ENCODE peak calls at places on chromosomes 6 and 20, in nine cellular contexts. One of them, this sample, is unnamed.

GRCh38 chr6:83221886-83222479 is 28.8 kb downstream of the RWDD2A start:
- DNase-seq in HS-5: no peak
- DNase-seq in PC-3: peak
- DNase-seq in fibroblast of mammary gland: peak
- DNase-seq in NCI-H187 treated with DMSO at 0.1 percent for 48 hours: no peak
- DNase-seq in right atrium auricular region: no peak
- DNase-seq in NCI-H1436: peak
- DNase-seq in activated T-cell treated with anti-CD3 and anti-CD28 coated beads for 1 hour: no peak
- DNase-seq in cardiac fibroblast: peak
- DNase-seq in this sample: no peak

GRCh38 chr6:115882174-115882573 is 178.5 kb downstream of the FRK start:
- DNase-seq in HS-5: no peak
- DNase-seq in PC-3: peak
- DNase-seq in fibroblast of mammary gland: peak
- DNase-seq in NCI-H187 treated with DMSO at 0.1 percent for 48 hours: no peak
- DNase-seq in right atrium auricular region: no peak
- DNase-seq in NCI-H1436: no peak
- DNase-seq in activated T-cell treated with anti-CD3 and anti-CD28 coated beads for 1 hour: no peak
- DNase-seq in cardiac fibroblast: no peak
- DNase-seq in this sample: no peak

GRCh38 chr6:130018830-130019795 is 732 bp downstream of the L3MBTL3 start:
- DNase-seq in HS-5: no peak
- DNase-seq in PC-3: peak
- DNase-seq in fibroblast of mammary gland: peak
- DNase-seq in NCI-H187 treated with DMSO at 0.1 percent for 48 hours: no peak
- DNase-seq in right atrium auricular region: no peak
- DNase-seq in NCI-H1436: no peak
- DNase-seq in activated T-cell treated with anti-CD3 and anti-CD28 coated beads for 1 hour: peak
- DNase-seq in cardiac fibroblast: peak
- DNase-seq in this sample: peak

GRCh38 chr6:157240059-157240959 is 83.0 kb downstream of the TMEM242 start:
- DNase-seq in HS-5: no peak
- DNase-seq in PC-3: peak
- DNase-seq in fibroblast of mammary gland: peak
- DNase-seq in NCI-H187 treated with DMSO at 0.1 percent for 48 hours: no peak
- DNase-seq in right atrium auricular region: peak
- DNase-seq in NCI-H1436: peak
- DNase-seq in activated T-cell treated with anti-CD3 and anti-CD28 coated beads for 1 hour: no peak
- DNase-seq in cardiac fibroblast: peak
- DNase-seq in this sample: no peak

GRCh38 chr20:57810511-57811372 is 100.9 kb upstream of the PMEPA1 start:
- DNase-seq in HS-5: no peak
- DNase-seq in PC-3: peak
- DNase-seq in fibroblast of mammary gland: no peak
- DNase-seq in NCI-H187 treated with DMSO at 0.1 percent for 48 hours: no peak
- DNase-seq in right atrium auricular region: no peak
- DNase-seq in NCI-H1436: no peak
- DNase-seq in activated T-cell treated with anti-CD3 and anti-CD28 coated beads for 1 hour: no peak
- DNase-seq in cardiac fibroblast: no peak
- DNase-seq in this sample: no peak

GRCh38 chr20:19885981-19886665 is 128.1 kb downstream of the RIN2 start:
- DNase-seq in HS-5: no peak
- DNase-seq in PC-3: peak
- DNase-seq in fibroblast of mammary gland: peak
- DNase-seq in NCI-H187 treated with DMSO at 0.1 percent for 48 hours: no peak
- DNase-seq in right atrium auricular region: peak
- DNase-seq in NCI-H1436: no peak
- DNase-seq in activated T-cell treated with anti-CD3 and anti-CD28 coated beads for 1 hour: no peak
- DNase-seq in cardiac fibroblast: peak
- DNase-seq in this sample: no peak

GRCh38 chr6:19781269-19781668 is 55.9 kb upstream of the ID4 start:
- DNase-seq in HS-5: no peak
- DNase-seq in PC-3: no peak
- DNase-seq in fibroblast of mammary gland: no peak
- DNase-seq in NCI-H187 treated with DMSO at 0.1 percent for 48 hours: no peak
- DNase-seq in right atrium auricular region: no peak
- DNase-seq in NCI-H1436: no peak
- DNase-seq in activated T-cell treated with anti-CD3 and anti-CD28 coated beads for 1 hour: no peak
- DNase-seq in cardiac fibroblast: no peak
- DNase-seq in this sample: no peak

GRCh38 chr20:9140172-9140760 is 71.4 kb downstream of the PLCB4 start:
- DNase-seq in HS-5: no peak
- DNase-seq in PC-3: no peak
- DNase-seq in fibroblast of mammary gland: no peak
- DNase-seq in NCI-H187 treated with DMSO at 0.1 percent for 48 hours: no peak
- DNase-seq in right atrium auricular region: no peak
- DNase-seq in NCI-H1436: no peak
- DNase-seq in activated T-cell treated with anti-CD3 and anti-CD28 coated beads for 1 hour: no peak
- DNase-seq in cardiac fibroblast: no peak
- DNase-seq in this sample: no peak

GRCh38 chr6:137233561-137234504 is 14.6 kb upstream of the IFNGR1 start:
- DNase-seq in HS-5: no peak
- DNase-seq in PC-3: peak
- DNase-seq in fibroblast of mammary gland: peak
- DNase-seq in NCI-H187 treated with DMSO at 0.1 percent for 48 hours: no peak
- DNase-seq in right atrium auricular region: no peak
- DNase-seq in NCI-H1436: no peak
- DNase-seq in activated T-cell treated with anti-CD3 and anti-CD28 coated beads for 1 hour: no peak
- DNase-seq in cardiac fibroblast: peak
- DNase-seq in this sample: no peak

GRCh38 chr6:167476844-167477595 is 152.1 kb downstream of the TTLL2 start:
- DNase-seq in HS-5: no peak
- DNase-seq in PC-3: no peak
- DNase-seq in fibroblast of mammary gland: no peak
- DNase-seq in NCI-H187 treated with DMSO at 0.1 percent for 48 hours: no peak
- DNase-seq in right atrium auricular region: no peak
- DNase-seq in NCI-H1436: no peak
- DNase-seq in activated T-cell treated with anti-CD3 and anti-CD28 coated beads for 1 hour: no peak
- DNase-seq in cardiac fibroblast: no peak
- DNase-seq in this sample: no peak

GRCh38 chr6:142510217-142510616 is 208.4 kb downstream of the ADGRG6 start:
- DNase-seq in HS-5: no peak
- DNase-seq in PC-3: no peak
- DNase-seq in fibroblast of mammary gland: no peak
- DNase-seq in NCI-H187 treated with DMSO at 0.1 percent for 48 hours: no peak
- DNase-seq in right atrium auricular region: no peak
- DNase-seq in NCI-H1436: no peak
- DNase-seq in activated T-cell treated with anti-CD3 and anti-CD28 coated beads for 1 hour: no peak
- DNase-seq in cardiac fibroblast: no peak
- DNase-seq in this sample: no peak

GRCh38 chr6:139577991-139578604 is 203.7 kb upstream of the CITED2 start:
- DNase-seq in HS-5: peak
- DNase-seq in PC-3: peak
- DNase-seq in fibroblast of mammary gland: peak
- DNase-seq in NCI-H187 treated with DMSO at 0.1 percent for 48 hours: no peak
- DNase-seq in right atrium auricular region: no peak
- DNase-seq in NCI-H1436: no peak
- DNase-seq in activated T-cell treated with anti-CD3 and anti-CD28 coated beads for 1 hour: no peak
- DNase-seq in cardiac fibroblast: peak
- DNase-seq in this sample: no peak

GRCh38 chr6:157089851-157090250 is 233.5 kb downstream of the TMEM242 start:
- DNase-seq in HS-5: no peak
- DNase-seq in PC-3: no peak
- DNase-seq in fibroblast of mammary gland: no peak
- DNase-seq in NCI-H187 treated with DMSO at 0.1 percent for 48 hours: no peak
- DNase-seq in right atrium auricular region: no peak
- DNase-seq in NCI-H1436: no peak
- DNase-seq in activated T-cell treated with anti-CD3 and anti-CD28 coated beads for 1 hour: no peak
- DNase-seq in cardiac fibroblast: no peak
- DNase-seq in this sample: no peak

GRCh38 chr6:47483853-47484546 is 6.4 kb downstream of the CD2AP start:
- DNase-seq in HS-5: peak
- DNase-seq in PC-3: peak
- DNase-seq in fibroblast of mammary gland: peak
- DNase-seq in NCI-H187 treated with DMSO at 0.1 percent for 48 hours: no peak
- DNase-seq in right atrium auricular region: no peak
- DNase-seq in NCI-H1436: no peak
- DNase-seq in activated T-cell treated with anti-CD3 and anti-CD28 coated beads for 1 hour: no peak
- DNase-seq in cardiac fibroblast: no peak
- DNase-seq in this sample: no peak

GRCh38 chr6:10951675-10952282 is 64.9 kb downstream of the SYCP2L start:
- DNase-seq in HS-5: peak
- DNase-seq in PC-3: peak
- DNase-seq in fibroblast of mammary gland: peak
- DNase-seq in NCI-H187 treated with DMSO at 0.1 percent for 48 hours: no peak
- DNase-seq in right atrium auricular region: no peak
- DNase-seq in NCI-H1436: no peak
- DNase-seq in activated T-cell treated with anti-CD3 and anti-CD28 coated beads for 1 hour: no peak
- DNase-seq in cardiac fibroblast: peak
- DNase-seq in this sample: no peak

GRCh38 chr20:57654998-57655811 is 35.0 kb upstream of the ZBP1 start:
- DNase-seq in HS-5: no peak
- DNase-seq in PC-3: peak
- DNase-seq in fibroblast of mammary gland: no peak
- DNase-seq in NCI-H187 treated with DMSO at 0.1 percent for 48 hours: no peak
- DNase-seq in right atrium auricular region: peak
- DNase-seq in NCI-H1436: no peak
- DNase-seq in activated T-cell treated with anti-CD3 and anti-CD28 coated beads for 1 hour: no peak
- DNase-seq in cardiac fibroblast: no peak
- DNase-seq in this sample: peak

GRCh38 chr20:416950-417800 is 9.1 kb downstream of the RBCK1 start:
- DNase-seq in HS-5: no peak
- DNase-seq in PC-3: no peak
- DNase-seq in fibroblast of mammary gland: no peak
- DNase-seq in NCI-H187 treated with DMSO at 0.1 percent for 48 hours: no peak
- DNase-seq in right atrium auricular region: no peak
- DNase-seq in NCI-H1436: no peak
- DNase-seq in activated T-cell treated with anti-CD3 and anti-CD28 coated beads for 1 hour: no peak
- DNase-seq in cardiac fibroblast: no peak
- DNase-seq in this sample: no peak

GRCh38 chr20:41040855-41041254 is 12.2 kb downstream of the TOP1 start:
- DNase-seq in HS-5: no peak
- DNase-seq in PC-3: no peak
- DNase-seq in fibroblast of mammary gland: no peak
- DNase-seq in NCI-H187 treated with DMSO at 0.1 percent for 48 hours: no peak
- DNase-seq in right atrium auricular region: no peak
- DNase-seq in NCI-H1436: no peak
- DNase-seq in activated T-cell treated with anti-CD3 and anti-CD28 coated beads for 1 hour: no peak
- DNase-seq in cardiac fibroblast: no peak
- DNase-seq in this sample: no peak

GRCh38 chr20:46930940-46931339 is 36.3 kb downstream of the EYA2 start:
- DNase-seq in HS-5: no peak
- DNase-seq in PC-3: no peak
- DNase-seq in fibroblast of mammary gland: no peak
- DNase-seq in NCI-H187 treated with DMSO at 0.1 percent for 48 hours: no peak
- DNase-seq in right atrium auricular region: no peak
- DNase-seq in NCI-H1436: no peak
- DNase-seq in activated T-cell treated with anti-CD3 and anti-CD28 coated beads for 1 hour: no peak
- DNase-seq in cardiac fibroblast: no peak
- DNase-seq in this sample: no peak

GRCh38 chr20:38878798-38879197 is 47.4 kb upstream of the FAM83D start:
- DNase-seq in HS-5: no peak
- DNase-seq in PC-3: peak
- DNase-seq in fibroblast of mammary gland: peak
- DNase-seq in NCI-H187 treated with DMSO at 0.1 percent for 48 hours: no peak
- DNase-seq in right atrium auricular region: no peak
- DNase-seq in NCI-H1436: no peak
- DNase-seq in activated T-cell treated with anti-CD3 and anti-CD28 coated beads for 1 hour: no peak
- DNase-seq in cardiac fibroblast: peak
- DNase-seq in this sample: no peak

GRCh38 chr6:135701426-135701825 is 150.1 kb upstream of the PDE7B start:
- DNase-seq in HS-5: no peak
- DNase-seq in PC-3: peak
- DNase-seq in fibroblast of mammary gland: peak
- DNase-seq in NCI-H187 treated with DMSO at 0.1 percent for 48 hours: no peak
- DNase-seq in right atrium auricular region: no peak
- DNase-seq in NCI-H1436: no peak
- DNase-seq in activated T-cell treated with anti-CD3 and anti-CD28 coated beads for 1 hour: no peak
- DNase-seq in cardiac fibroblast: no peak
- DNase-seq in this sample: no peak

GRCh38 chr20:10433014-10433622 is 904 bp downstream of the MKKS start:
- DNase-seq in HS-5: no peak
- DNase-seq in PC-3: peak
- DNase-seq in fibroblast of mammary gland: peak
- DNase-seq in NCI-H187 treated with DMSO at 0.1 percent for 48 hours: no peak
- DNase-seq in right atrium auricular region: no peak
- DNase-seq in NCI-H1436: no peak
- DNase-seq in activated T-cell treated with anti-CD3 and anti-CD28 coated beads for 1 hour: no peak
- DNase-seq in cardiac fibroblast: peak
- DNase-seq in this sample: no peak

GRCh38 chr6:165098165-165098564 is 211.2 kb downstream of the C6orf118 start:
- DNase-seq in HS-5: no peak
- DNase-seq in PC-3: no peak
- DNase-seq in fibroblast of mammary gland: no peak
- DNase-seq in NCI-H187 treated with DMSO at 0.1 percent for 48 hours: no peak
- DNase-seq in right atrium auricular region: no peak
- DNase-seq in NCI-H1436: no peak
- DNase-seq in activated T-cell treated with anti-CD3 and anti-CD28 coated beads for 1 hour: no peak
- DNase-seq in cardiac fibroblast: peak
- DNase-seq in this sample: no peak

GRCh38 chr20:58001381-58001780 is 227.1 kb downstream of the ANKRD60 start:
- DNase-seq in HS-5: no peak
- DNase-seq in PC-3: no peak
- DNase-seq in fibroblast of mammary gland: no peak
- DNase-seq in NCI-H187 treated with DMSO at 0.1 percent for 48 hours: no peak
- DNase-seq in right atrium auricular region: no peak
- DNase-seq in NCI-H1436: no peak
- DNase-seq in activated T-cell treated with anti-CD3 and anti-CD28 coated beads for 1 hour: no peak
- DNase-seq in cardiac fibroblast: no peak
- DNase-seq in this sample: no peak

GRCh38 chr6:27451660-27452390 is 21.1 kb downstream of the ZNF184 start:
- DNase-seq in HS-5: no peak
- DNase-seq in PC-3: no peak
- DNase-seq in fibroblast of mammary gland: no peak
- DNase-seq in NCI-H187 treated with DMSO at 0.1 percent for 48 hours: no peak
- DNase-seq in right atrium auricular region: no peak
- DNase-seq in NCI-H1436: no peak
- DNase-seq in activated T-cell treated with anti-CD3 and anti-CD28 coated beads for 1 hour: no peak
- DNase-seq in cardiac fibroblast: no peak
- DNase-seq in this sample: no peak

GRCh38 chr6:2385584-2385983 is 140.2 kb upstream of the GMDS start:
- DNase-seq in HS-5: no peak
- DNase-seq in PC-3: no peak
- DNase-seq in fibroblast of mammary gland: no peak
- DNase-seq in NCI-H187 treated with DMSO at 0.1 percent for 48 hours: no peak
- DNase-seq in right atrium auricular region: no peak
- DNase-seq in NCI-H1436: no peak
- DNase-seq in activated T-cell treated with anti-CD3 and anti-CD28 coated beads for 1 hour: no peak
- DNase-seq in cardiac fibroblast: no peak
- DNase-seq in this sample: no peak

GRCh38 chr6:146892613-146893401 is 294.0 kb downstream of the ADGB start:
- DNase-seq in HS-5: peak
- DNase-seq in PC-3: peak
- DNase-seq in fibroblast of mammary gland: peak
- DNase-seq in NCI-H187 treated with DMSO at 0.1 percent for 48 hours: no peak
- DNase-seq in right atrium auricular region: no peak
- DNase-seq in NCI-H1436: no peak
- DNase-seq in activated T-cell treated with anti-CD3 and anti-CD28 coated beads for 1 hour: no peak
- DNase-seq in cardiac fibroblast: peak
- DNase-seq in this sample: no peak

GRCh38 chr20:50862546-50862945 is 67.7 kb downstream of the BCAS4 start:
- DNase-seq in HS-5: no peak
- DNase-seq in PC-3: no peak
- DNase-seq in fibroblast of mammary gland: no peak
- DNase-seq in NCI-H187 treated with DMSO at 0.1 percent for 48 hours: no peak
- DNase-seq in right atrium auricular region: no peak
- DNase-seq in NCI-H1436: no peak
- DNase-seq in activated T-cell treated with anti-CD3 and anti-CD28 coated beads for 1 hour: no peak
- DNase-seq in cardiac fibroblast: no peak
- DNase-seq in this sample: no peak

GRCh38 chr20:58550661-58551060 is 35.5 kb upstream of the APCDD1L start:
- DNase-seq in HS-5: no peak
- DNase-seq in PC-3: no peak
- DNase-seq in fibroblast of mammary gland: peak
- DNase-seq in NCI-H187 treated with DMSO at 0.1 percent for 48 hours: no peak
- DNase-seq in right atrium auricular region: peak
- DNase-seq in NCI-H1436: no peak
- DNase-seq in activated T-cell treated with anti-CD3 and anti-CD28 coated beads for 1 hour: no peak
- DNase-seq in cardiac fibroblast: peak
- DNase-seq in this sample: peak

GRCh38 chr6:24836116-24836515 is 37.4 kb upstream of the ARMH2 start:
- DNase-seq in HS-5: no peak
- DNase-seq in PC-3: no peak
- DNase-seq in fibroblast of mammary gland: peak
- DNase-seq in NCI-H187 treated with DMSO at 0.1 percent for 48 hours: no peak
- DNase-seq in right atrium auricular region: no peak
- DNase-seq in NCI-H1436: no peak
- DNase-seq in activated T-cell treated with anti-CD3 and anti-CD28 coated beads for 1 hour: no peak
- DNase-seq in cardiac fibroblast: peak
- DNase-seq in this sample: no peak

GRCh38 chr6:48560408-48560807 is 449.4 kb upstream of the PTCHD4 start:
- DNase-seq in HS-5: no peak
- DNase-seq in PC-3: peak
- DNase-seq in fibroblast of mammary gland: peak
- DNase-seq in NCI-H187 treated with DMSO at 0.1 percent for 48 hours: no peak
- DNase-seq in right atrium auricular region: no peak
- DNase-seq in NCI-H1436: no peak
- DNase-seq in activated T-cell treated with anti-CD3 and anti-CD28 coated beads for 1 hour: no peak
- DNase-seq in cardiac fibroblast: peak
- DNase-seq in this sample: no peak

This sample was measured in CD8-positive, alpha-beta T cell.